ENCODE peak calls at places on chromosomes 3 and 15, in five cellular contexts. E, A, W, O and Y are unnamed samples.
A peak's percentile ranks its signal among the peaks of the same experiment; 100 is the strongest.

GRCh38 chr15:40917585-40917984 is 11.6 kb upstream of the DLL4 start:
- DNase-seq in E (no peak), O (no peak), A (no peak), W (no peak), Y (peak; percentile 41)

GRCh38 chr3:55440406-55440708 is 46.7 kb downstream of the WNT5A start:
- DNase-seq in A (no peak), O (no peak), W (no peak), E (no peak), Y (no peak)

GRCh38 chr3:172616061-172616461 is 92.8 kb upstream of the TNFSF10 start:
- DNase-seq in E (no peak), O (no peak), A (no peak), W (no peak), Y (no peak)

GRCh38 chr15:58490405-58491150 is 58.8 kb downstream of the LIPC start:
- DNase-seq in O (no peak), W (no peak), A (no peak), E (no peak), Y (no peak)

GRCh38 chr3:169923189-169923588 is 11.8 kb downstream of the SAMD7 start:
- DNase-seq in O (peak; percentile 12), A (peak; percentile 59), W (no peak), E (no peak), Y (peak; percentile 52)

GRCh38 chr3:180707921-180708320 is 28.6 kb upstream of the CCDC39 start:
- DNase-seq in A (peak; percentile 44), E (no peak), W (no peak), O (no peak), Y (peak; percentile 65)

GRCh38 chr15:58477228-58477627 is 45.4 kb downstream of the LIPC start:
- DNase-seq in W (no peak), O (no peak), A (no peak), E (no peak), Y (no peak)

GRCh38 chr3:173552526-173552925 is 155.0 kb downstream of the NLGN1 start:
- DNase-seq in W (no peak), O (no peak), A (no peak), E (peak; percentile 21), Y (no peak)

GRCh38 chr15:85657132-85657531 is 137.6 kb downstream of the KLHL25 start:
- DNase-seq in O (no peak), W (no peak), A (no peak), E (no peak), Y (no peak)

GRCh38 chr3:52310861-52311566 is 5.1 kb upstream of the DNAH1 start:
- DNase-seq in O (no peak), A (no peak), E (no peak), W (no peak), Y (peak; percentile 47)

GRCh38 chr15:77542491-77543001 is 90.2 kb downstream of the LINGO1 start:
- DNase-seq in A (no peak), E (peak; percentile 70), W (no peak), O (no peak), Y (no peak)

GRCh38 chr3:183825380-183826161 is at the start of gene MAP6D1:
- DNase-seq in O (peak; percentile 84), W (no peak), A (peak; percentile 83), E (peak; percentile 79), Y (peak; percentile 80)

GRCh38 chr3:167736264-167736787 is 805 bp downstream of the SERPINI1 start:
- DNase-seq in A (no peak), O (no peak), W (no peak), E (no peak), Y (no peak)

GRCh38 chr15:52066842-52067544 is 45.6 kb downstream of the BCL2L10 start:
- DNase-seq in A (no peak), W (no peak), E (no peak), O (no peak), Y (no peak)

GRCh38 chr3:11603628-11604027 is 40.1 kb downstream of the VGLL4 start:
- DNase-seq in W (no peak), A (no peak), O (peak; percentile 62), E (peak; percentile 59), Y (no peak)

GRCh38 chr3:173893066-173893465 is 495.5 kb downstream of the NLGN1 start:
- DNase-seq in O (peak; percentile 32), A (peak; percentile 52), E (peak; percentile 93), W (no peak), Y (no peak)

GRCh38 chr3:161406594-161407555 is 35.6 kb upstream of the SPTSSB start:
- DNase-seq in E (no peak), W (no peak), O (no peak), A (no peak), Y (peak; percentile 25)

GRCh38 chr15:79036323-79036722 is 54.3 kb downstream of the RASGRF1 start:
- DNase-seq in A (no peak), E (no peak), O (no peak), W (no peak), Y (no peak)

GRCh38 chr3:158094235-158094916 is 11.8 kb downstream of the SHOX2 start:
- DNase-seq in W (no peak), O (no peak), A (no peak), E (peak; percentile 49), Y (no peak)

GRCh38 chr15:89299896-89300295 is 34.7 kb downstream of the POLG start:
- DNase-seq in A (no peak), E (no peak), O (peak; percentile 52), W (no peak), Y (no peak)

GRCh38 chr15:94164202-94164807 is 67.1 kb upstream of the MCTP2 start:
- DNase-seq in E (peak; percentile 2), W (no peak), A (peak; percentile 38), O (peak; percentile 1), Y (peak; percentile 48)

GRCh38 chr15:76341366-76342045 is 4.9 kb downstream of the ISL2 start:
- DNase-seq in A (peak; percentile 35), E (no peak), W (no peak), O (no peak), Y (no peak)

GRCh38 chr3:106161236-106161635 is 292.4 kb upstream of the CBLB start:
- DNase-seq in A (no peak), O (no peak), E (no peak), W (no peak), Y (no peak)